ENCODE peak calls at places on chromosomes 7 and 10, in eight cellular contexts. One of them, this sample, is unnamed.

GRCh38 chr10:85593226-85593625 is 773.4 kb downstream of the GRID1 start:
- DNase-seq in H54: no peak
- DNase-seq in cardiac muscle cell: no peak
- DNase-seq in left ventricle myocardium superior: no peak
- DNase-seq in left colon: no peak
- DNase-seq in tibial nerve: no peak
- DNase-seq in fibroblast of pulmonary artery: no peak
- DNase-seq in NCI-H446 treated with DMSO at 0.1 percent for 48 hours: no peak
- DNase-seq in this sample: no peak

GRCh38 chr7:22647451-22648257 is 79.3 kb upstream of the IL6 start:
- DNase-seq in H54: no peak
- DNase-seq in cardiac muscle cell: peak; percentile 98
- DNase-seq in left ventricle myocardium superior: no peak
- DNase-seq in left colon: no peak
- DNase-seq in tibial nerve: no peak
- DNase-seq in fibroblast of pulmonary artery: peak; percentile 95
- DNase-seq in NCI-H446 treated with DMSO at 0.1 percent for 48 hours: no peak
- DNase-seq in this sample: no peak

GRCh38 chr10:103921750-103922195 is 3.8 kb upstream of the STN1 start:
- DNase-seq in H54: no peak
- DNase-seq in cardiac muscle cell: peak; percentile 51
- DNase-seq in left ventricle myocardium superior: no peak
- DNase-seq in left colon: peak; percentile 51
- DNase-seq in tibial nerve: no peak
- DNase-seq in fibroblast of pulmonary artery: peak; percentile 31
- DNase-seq in NCI-H446 treated with DMSO at 0.1 percent for 48 hours: no peak
- DNase-seq in this sample: no peak

GRCh38 chr7:45082031-45082830 is 6.5 kb downstream of the NACAD start:
- DNase-seq in H54: no peak
- DNase-seq in cardiac muscle cell: peak; percentile 68
- DNase-seq in left ventricle myocardium superior: no peak
- DNase-seq in left colon: no peak
- DNase-seq in tibial nerve: no peak
- DNase-seq in fibroblast of pulmonary artery: peak; percentile 29
- DNase-seq in NCI-H446 treated with DMSO at 0.1 percent for 48 hours: no peak
- DNase-seq in this sample: no peak

GRCh38 chr10:131933016-131933694 is 32.3 kb downstream of the PPP2R2D start:
- DNase-seq in H54: no peak
- DNase-seq in cardiac muscle cell: no peak
- DNase-seq in left ventricle myocardium superior: no peak
- DNase-seq in left colon: peak; percentile 46
- DNase-seq in tibial nerve: no peak
- DNase-seq in fibroblast of pulmonary artery: no peak
- DNase-seq in NCI-H446 treated with DMSO at 0.1 percent for 48 hours: no peak
- DNase-seq in this sample: no peak

GRCh38 chr10:60073781-60074656 is 167.7 kb upstream of the CCDC6 start:
- DNase-seq in H54: no peak
- DNase-seq in cardiac muscle cell: no peak
- DNase-seq in left ventricle myocardium superior: no peak
- DNase-seq in left colon: no peak
- DNase-seq in tibial nerve: no peak
- DNase-seq in fibroblast of pulmonary artery: no peak
- DNase-seq in NCI-H446 treated with DMSO at 0.1 percent for 48 hours: no peak
- DNase-seq in this sample: no peak

GRCh38 chr7:157061979-157062378 is 51.5 kb upstream of the MNX1 start:
- DNase-seq in H54: no peak
- DNase-seq in cardiac muscle cell: no peak
- DNase-seq in left ventricle myocardium superior: no peak
- DNase-seq in left colon: no peak
- DNase-seq in tibial nerve: no peak
- DNase-seq in fibroblast of pulmonary artery: no peak
- DNase-seq in NCI-H446 treated with DMSO at 0.1 percent for 48 hours: no peak
- DNase-seq in this sample: no peak

GRCh38 chr7:103077318-103077717 is 2.4 kb downstream of the ARMC10 start:
- DNase-seq in H54: no peak
- DNase-seq in cardiac muscle cell: no peak
- DNase-seq in left ventricle myocardium superior: no peak
- DNase-seq in left colon: no peak
- DNase-seq in tibial nerve: no peak
- DNase-seq in fibroblast of pulmonary artery: no peak
- DNase-seq in NCI-H446 treated with DMSO at 0.1 percent for 48 hours: no peak
- DNase-seq in this sample: no peak

GRCh38 chr10:113003032-113003431 is 53.0 kb downstream of the TCF7L2 start:
- DNase-seq in H54: no peak
- DNase-seq in cardiac muscle cell: no peak
- DNase-seq in left ventricle myocardium superior: no peak
- DNase-seq in left colon: no peak
- DNase-seq in tibial nerve: no peak
- DNase-seq in fibroblast of pulmonary artery: no peak
- DNase-seq in NCI-H446 treated with DMSO at 0.1 percent for 48 hours: no peak
- DNase-seq in this sample: no peak

GRCh38 chr7:147579148-147579547 is 1011.4 kb upstream of the C7orf33 start:
- DNase-seq in H54: no peak
- DNase-seq in cardiac muscle cell: no peak
- DNase-seq in left ventricle myocardium superior: no peak
- DNase-seq in left colon: no peak
- DNase-seq in tibial nerve: no peak
- DNase-seq in fibroblast of pulmonary artery: no peak
- DNase-seq in NCI-H446 treated with DMSO at 0.1 percent for 48 hours: no peak
- DNase-seq in this sample: no peak

GRCh38 chr10:44978570-44979280 is at the start of gene DEPP1:
- DNase-seq in H54: peak; percentile 56
- DNase-seq in cardiac muscle cell: peak; percentile 95
- DNase-seq in left ventricle myocardium superior: peak; percentile 95
- DNase-seq in left colon: peak; percentile 96
- DNase-seq in tibial nerve: peak; percentile 92
- DNase-seq in fibroblast of pulmonary artery: peak; percentile 95
- DNase-seq in NCI-H446 treated with DMSO at 0.1 percent for 48 hours: peak; percentile 76
- DNase-seq in this sample: peak; percentile 88

GRCh38 chr7:50838675-50839377 is 56.1 kb upstream of the GRB10 start:
- DNase-seq in H54: peak; percentile 71
- DNase-seq in cardiac muscle cell: peak; percentile 67
- DNase-seq in left ventricle myocardium superior: peak; percentile 56
- DNase-seq in left colon: no peak
- DNase-seq in tibial nerve: no peak
- DNase-seq in fibroblast of pulmonary artery: peak; percentile 78
- DNase-seq in NCI-H446 treated with DMSO at 0.1 percent for 48 hours: no peak
- DNase-seq in this sample: peak; percentile 79

GRCh38 chr7:121395494-121395960 is 581 bp downstream of the FAM3C start:
- DNase-seq in H54: peak; percentile 26
- DNase-seq in cardiac muscle cell: peak; percentile 35
- DNase-seq in left ventricle myocardium superior: no peak
- DNase-seq in left colon: peak; percentile 50
- DNase-seq in tibial nerve: no peak
- DNase-seq in fibroblast of pulmonary artery: peak; percentile 8
- DNase-seq in NCI-H446 treated with DMSO at 0.1 percent for 48 hours: no peak
- DNase-seq in this sample: peak; percentile 9

GRCh38 chr7:44149571-44150465 is 8.7 kb upstream of the MYL7 start:
- DNase-seq in H54: no peak
- DNase-seq in cardiac muscle cell: peak; percentile 10
- DNase-seq in left ventricle myocardium superior: no peak
- DNase-seq in left colon: no peak
- DNase-seq in tibial nerve: no peak
- DNase-seq in fibroblast of pulmonary artery: no peak
- DNase-seq in NCI-H446 treated with DMSO at 0.1 percent for 48 hours: no peak
- DNase-seq in this sample: no peak

GRCh38 chr7:150903627-150904026 is 51.3 kb downstream of the AOC1 start:
- DNase-seq in H54: peak; percentile 67
- DNase-seq in cardiac muscle cell: no peak
- DNase-seq in left ventricle myocardium superior: peak; percentile 91
- DNase-seq in left colon: peak; percentile 78
- DNase-seq in tibial nerve: no peak
- DNase-seq in fibroblast of pulmonary artery: peak; percentile 4
- DNase-seq in NCI-H446 treated with DMSO at 0.1 percent for 48 hours: peak; percentile 75
- DNase-seq in this sample: no peak

GRCh38 chr7:81430761-81431160 is 339.1 kb downstream of the HGF start:
- DNase-seq in H54: no peak
- DNase-seq in cardiac muscle cell: peak; percentile 72
- DNase-seq in left ventricle myocardium superior: no peak
- DNase-seq in left colon: no peak
- DNase-seq in tibial nerve: no peak
- DNase-seq in fibroblast of pulmonary artery: peak; percentile 90
- DNase-seq in NCI-H446 treated with DMSO at 0.1 percent for 48 hours: no peak
- DNase-seq in this sample: no peak

GRCh38 chr7:50502947-50503346 is 52.8 kb upstream of the FIGNL1 start:
- DNase-seq in H54: no peak
- DNase-seq in cardiac muscle cell: peak; percentile 57
- DNase-seq in left ventricle myocardium superior: no peak
- DNase-seq in left colon: no peak
- DNase-seq in tibial nerve: no peak
- DNase-seq in fibroblast of pulmonary artery: peak; percentile 34
- DNase-seq in NCI-H446 treated with DMSO at 0.1 percent for 48 hours: no peak
- DNase-seq in this sample: no peak

GRCh38 chr10:85786401-85786899 is 580.1 kb downstream of the GRID1 start:
- DNase-seq in H54: no peak
- DNase-seq in cardiac muscle cell: no peak
- DNase-seq in left ventricle myocardium superior: peak; percentile 36
- DNase-seq in left colon: no peak
- DNase-seq in tibial nerve: no peak
- DNase-seq in fibroblast of pulmonary artery: no peak
- DNase-seq in NCI-H446 treated with DMSO at 0.1 percent for 48 hours: no peak
- DNase-seq in this sample: no peak

GRCh38 chr10:107971973-107972372 is 807.5 kb upstream of the SORCS1 start:
- DNase-seq in H54: peak; percentile 2
- DNase-seq in cardiac muscle cell: peak; percentile 57
- DNase-seq in left ventricle myocardium superior: no peak
- DNase-seq in left colon: no peak
- DNase-seq in tibial nerve: no peak
- DNase-seq in fibroblast of pulmonary artery: peak; percentile 64
- DNase-seq in NCI-H446 treated with DMSO at 0.1 percent for 48 hours: no peak
- DNase-seq in this sample: no peak

GRCh38 chr10:124179308-124180043 is 86.1 kb upstream of the CHST15 start:
- DNase-seq in H54: no peak
- DNase-seq in cardiac muscle cell: no peak
- DNase-seq in left ventricle myocardium superior: no peak
- DNase-seq in left colon: no peak
- DNase-seq in tibial nerve: no peak
- DNase-seq in fibroblast of pulmonary artery: no peak
- DNase-seq in NCI-H446 treated with DMSO at 0.1 percent for 48 hours: no peak
- DNase-seq in this sample: no peak

GRCh38 chr10:110398419-110399162 is 93.9 kb upstream of the SMNDC1 start:
- DNase-seq in H54: peak; percentile 75
- DNase-seq in cardiac muscle cell: peak; percentile 94
- DNase-seq in left ventricle myocardium superior: no peak
- DNase-seq in left colon: peak; percentile 76
- DNase-seq in tibial nerve: no peak
- DNase-seq in fibroblast of pulmonary artery: peak; percentile 98
- DNase-seq in NCI-H446 treated with DMSO at 0.1 percent for 48 hours: peak; percentile 14
- DNase-seq in this sample: peak; percentile 99

GRCh38 chr7:45033931-45034290 is 33.9 kb downstream of the CCM2 start:
- DNase-seq in H54: no peak
- DNase-seq in cardiac muscle cell: no peak
- DNase-seq in left ventricle myocardium superior: peak; percentile 48
- DNase-seq in left colon: no peak
- DNase-seq in tibial nerve: no peak
- DNase-seq in fibroblast of pulmonary artery: no peak
- DNase-seq in NCI-H446 treated with DMSO at 0.1 percent for 48 hours: no peak
- DNase-seq in this sample: no peak

GRCh38 chr10:96410296-96410695 is 51.5 kb upstream of the OPALIN start:
- DNase-seq in H54: no peak
- DNase-seq in cardiac muscle cell: no peak
- DNase-seq in left ventricle myocardium superior: no peak
- DNase-seq in left colon: no peak
- DNase-seq in tibial nerve: no peak
- DNase-seq in fibroblast of pulmonary artery: no peak
- DNase-seq in NCI-H446 treated with DMSO at 0.1 percent for 48 hours: no peak
- DNase-seq in this sample: no peak

GRCh38 chr10:96370575-96371157 is 11.9 kb upstream of the OPALIN start:
- DNase-seq in H54: peak; percentile 71
- DNase-seq in cardiac muscle cell: peak; percentile 61
- DNase-seq in left ventricle myocardium superior: no peak
- DNase-seq in left colon: peak; percentile 39
- DNase-seq in tibial nerve: no peak
- DNase-seq in fibroblast of pulmonary artery: peak; percentile 49
- DNase-seq in NCI-H446 treated with DMSO at 0.1 percent for 48 hours: no peak
- DNase-seq in this sample: peak; percentile 62

GRCh38 chr10:112115781-112116385 is 67.7 kb downstream of the GPAM start:
- DNase-seq in H54: peak; percentile 45
- DNase-seq in cardiac muscle cell: peak; percentile 25
- DNase-seq in left ventricle myocardium superior: no peak
- DNase-seq in left colon: peak; percentile 38
- DNase-seq in tibial nerve: no peak
- DNase-seq in fibroblast of pulmonary artery: peak; percentile 12
- DNase-seq in NCI-H446 treated with DMSO at 0.1 percent for 48 hours: no peak
- DNase-seq in this sample: peak; percentile 33

GRCh38 chr10:68562666-68563522 is 2.8 kb downstream of the TET1 start:
- DNase-seq in H54: peak; percentile 26
- DNase-seq in cardiac muscle cell: peak; percentile 71
- DNase-seq in left ventricle myocardium superior: no peak
- DNase-seq in left colon: no peak
- DNase-seq in tibial nerve: no peak
- DNase-seq in fibroblast of pulmonary artery: peak; percentile 56
- DNase-seq in NCI-H446 treated with DMSO at 0.1 percent for 48 hours: peak; percentile 4
- DNase-seq in this sample: no peak

GRCh38 chr10:102422586-102423129 is 2.0 kb downstream of the FBXL15 start:
- DNase-seq in H54: no peak
- DNase-seq in cardiac muscle cell: peak; percentile 78
- DNase-seq in left ventricle myocardium superior: peak; percentile 88
- DNase-seq in left colon: peak; percentile 89
- DNase-seq in tibial nerve: peak; percentile 48
- DNase-seq in fibroblast of pulmonary artery: peak; percentile 76
- DNase-seq in NCI-H446 treated with DMSO at 0.1 percent for 48 hours: no peak
- DNase-seq in this sample: peak; percentile 87

GRCh38 chr10:93333278-93333978 is 148.7 kb downstream of the MYOF start:
- DNase-seq in H54: no peak
- DNase-seq in cardiac muscle cell: no peak
- DNase-seq in left ventricle myocardium superior: no peak
- DNase-seq in left colon: no peak
- DNase-seq in tibial nerve: no peak
- DNase-seq in fibroblast of pulmonary artery: peak; percentile 35
- DNase-seq in NCI-H446 treated with DMSO at 0.1 percent for 48 hours: no peak
- DNase-seq in this sample: no peak

GRCh38 chr10:44476421-44476820 is 91.5 kb upstream of the CXCL12 start:
- DNase-seq in H54: no peak
- DNase-seq in cardiac muscle cell: peak; percentile 15
- DNase-seq in left ventricle myocardium superior: no peak
- DNase-seq in left colon: no peak
- DNase-seq in tibial nerve: no peak
- DNase-seq in fibroblast of pulmonary artery: no peak
- DNase-seq in NCI-H446 treated with DMSO at 0.1 percent for 48 hours: no peak
- DNase-seq in this sample: no peak

GRCh38 chr7:122764902-122765301 is 62.2 kb upstream of the RNF148 start:
- DNase-seq in H54: no peak
- DNase-seq in cardiac muscle cell: no peak
- DNase-seq in left ventricle myocardium superior: no peak
- DNase-seq in left colon: no peak
- DNase-seq in tibial nerve: no peak
- DNase-seq in fibroblast of pulmonary artery: no peak
- DNase-seq in NCI-H446 treated with DMSO at 0.1 percent for 48 hours: no peak
- DNase-seq in this sample: no peak

GRCh38 chr10:23585666-23586065 is 146.8 kb downstream of the OTUD1 start:
- DNase-seq in H54: no peak
- DNase-seq in cardiac muscle cell: no peak
- DNase-seq in left ventricle myocardium superior: no peak
- DNase-seq in left colon: no peak
- DNase-seq in tibial nerve: no peak
- DNase-seq in fibroblast of pulmonary artery: no peak
- DNase-seq in NCI-H446 treated with DMSO at 0.1 percent for 48 hours: no peak
- DNase-seq in this sample: no peak

GRCh38 chr10:78507761-78508160 is 474.1 kb downstream of the RPS24 start:
- DNase-seq in H54: no peak
- DNase-seq in cardiac muscle cell: no peak
- DNase-seq in left ventricle myocardium superior: no peak
- DNase-seq in left colon: no peak
- DNase-seq in tibial nerve: no peak
- DNase-seq in fibroblast of pulmonary artery: no peak
- DNase-seq in NCI-H446 treated with DMSO at 0.1 percent for 48 hours: no peak
- DNase-seq in this sample: no peak

GRCh38 chr10:100020883-100021248 is 11.1 kb upstream of the DNMBP start:
- DNase-seq in H54: no peak
- DNase-seq in cardiac muscle cell: no peak
- DNase-seq in left ventricle myocardium superior: no peak
- DNase-seq in left colon: no peak
- DNase-seq in tibial nerve: no peak
- DNase-seq in fibroblast of pulmonary artery: no peak
- DNase-seq in NCI-H446 treated with DMSO at 0.1 percent for 48 hours: no peak
- DNase-seq in this sample: no peak

GRCh38 chr7:98394377-98394836 is 6.5 kb downstream of the BAIAP2L1 start:
- DNase-seq in H54: peak; percentile 51
- DNase-seq in cardiac muscle cell: peak; percentile 53
- DNase-seq in left ventricle myocardium superior: no peak
- DNase-seq in left colon: no peak
- DNase-seq in tibial nerve: no peak
- DNase-seq in fibroblast of pulmonary artery: peak; percentile 61
- DNase-seq in NCI-H446 treated with DMSO at 0.1 percent for 48 hours: peak; percentile 21
- DNase-seq in this sample: peak; percentile 71